ENCODE peak calls at places on chromosomes 13 and 19, in eight cellular contexts. One of them, this sample, is unnamed.

GRCh38 chr13:25232937-25233515 is 54.3 kb downstream of the MTMR6 start:
- DNase-seq in HepG2: peak
- DNase-seq in HCT116: peak
- DNase-seq in GM23338: peak
- DNase-seq in H1: no peak
- DNase-seq in endothelial cell of umbilical vein: peak
- DNase-seq in K562: peak
- DNase-seq in GM12878: no peak
- DNase-seq in this sample: no peak

GRCh38 chr19:12956446-12957388 is at the start of gene GADD45GIP1:
- DNase-seq in HepG2: peak
- DNase-seq in HCT116: peak
- DNase-seq in GM23338: peak
- DNase-seq in H1: peak
- DNase-seq in endothelial cell of umbilical vein: peak
- DNase-seq in K562: peak
- DNase-seq in GM12878: peak
- DNase-seq in this sample: no peak

GRCh38 chr19:430701-431100 is 21.8 kb upstream of the C2CD4C start:
- DNase-seq in HepG2: no peak
- DNase-seq in HCT116: no peak
- DNase-seq in GM23338: no peak
- DNase-seq in H1: no peak
- DNase-seq in endothelial cell of umbilical vein: no peak
- DNase-seq in K562: no peak
- DNase-seq in GM12878: no peak
- DNase-seq in this sample: no peak

GRCh38 chr13:26132756-26133155 is 80.9 kb upstream of the SHISA2 start:
- DNase-seq in HepG2: no peak
- DNase-seq in HCT116: no peak
- DNase-seq in GM23338: peak
- DNase-seq in H1: no peak
- DNase-seq in endothelial cell of umbilical vein: peak
- DNase-seq in K562: no peak
- DNase-seq in GM12878: no peak
- DNase-seq in this sample: peak

GRCh38 chr19:56661248-56661647 is 10.3 kb downstream of the ZNF835 start:
- DNase-seq in HepG2: no peak
- DNase-seq in HCT116: no peak
- DNase-seq in GM23338: no peak
- DNase-seq in H1: no peak
- DNase-seq in endothelial cell of umbilical vein: no peak
- DNase-seq in K562: no peak
- DNase-seq in GM12878: no peak
- DNase-seq in this sample: no peak

GRCh38 chr13:73940098-73940497 is 194.1 kb downstream of the KLF12 start:
- DNase-seq in HepG2: no peak
- DNase-seq in HCT116: no peak
- DNase-seq in GM23338: no peak
- DNase-seq in H1: no peak
- DNase-seq in endothelial cell of umbilical vein: no peak
- DNase-seq in K562: no peak
- DNase-seq in GM12878: no peak
- DNase-seq in this sample: no peak

GRCh38 chr13:25802579-25802978 is 249.2 kb downstream of the SHISA2 start:
- DNase-seq in HepG2: no peak
- DNase-seq in HCT116: no peak
- DNase-seq in GM23338: no peak
- DNase-seq in H1: no peak
- DNase-seq in endothelial cell of umbilical vein: no peak
- DNase-seq in K562: no peak
- DNase-seq in GM12878: no peak
- DNase-seq in this sample: no peak

GRCh38 chr13:33519561-33520479 is 234.3 kb upstream of the STARD13 start:
- DNase-seq in HepG2: no peak
- DNase-seq in HCT116: no peak
- DNase-seq in GM23338: no peak
- DNase-seq in H1: no peak
- DNase-seq in endothelial cell of umbilical vein: no peak
- DNase-seq in K562: no peak
- DNase-seq in GM12878: no peak
- DNase-seq in this sample: no peak

GRCh38 chr19:5905072-5905778 is 553 bp downstream of the VMAC start:
- DNase-seq in HepG2: no peak
- DNase-seq in HCT116: no peak
- DNase-seq in GM23338: no peak
- DNase-seq in H1: no peak
- DNase-seq in endothelial cell of umbilical vein: no peak
- DNase-seq in K562: no peak
- DNase-seq in GM12878: no peak
- DNase-seq in this sample: no peak

GRCh38 chr13:111397202-111397880 is 76.9 kb downstream of the TEX29 start:
- DNase-seq in HepG2: no peak
- DNase-seq in HCT116: no peak
- DNase-seq in GM23338: no peak
- DNase-seq in H1: no peak
- DNase-seq in endothelial cell of umbilical vein: no peak
- DNase-seq in K562: no peak
- DNase-seq in GM12878: no peak
- DNase-seq in this sample: no peak

GRCh38 chr13:105346141-105346766 is 1189.2 kb downstream of the EFNB2 start:
- DNase-seq in HepG2: peak
- DNase-seq in HCT116: peak
- DNase-seq in GM23338: no peak
- DNase-seq in H1: no peak
- DNase-seq in endothelial cell of umbilical vein: peak
- DNase-seq in K562: no peak
- DNase-seq in GM12878: no peak
- DNase-seq in this sample: no peak

GRCh38 chr19:31071157-31071855 is 277.9 kb downstream of the TSHZ3 start:
- DNase-seq in HepG2: no peak
- DNase-seq in HCT116: no peak
- DNase-seq in GM23338: peak
- DNase-seq in H1: no peak
- DNase-seq in endothelial cell of umbilical vein: no peak
- DNase-seq in K562: no peak
- DNase-seq in GM12878: no peak
- DNase-seq in this sample: peak

GRCh38 chr19:46785054-46785979 is 3.1 kb downstream of the SLC1A5 start:
- DNase-seq in HepG2: no peak
- DNase-seq in HCT116: no peak
- DNase-seq in GM23338: no peak
- DNase-seq in H1: no peak
- DNase-seq in endothelial cell of umbilical vein: no peak
- DNase-seq in K562: no peak
- DNase-seq in GM12878: no peak
- DNase-seq in this sample: no peak

GRCh38 chr19:46787331-46788100 is 878 bp downstream of the SLC1A5 start:
- DNase-seq in HepG2: peak
- DNase-seq in HCT116: no peak
- DNase-seq in GM23338: peak
- DNase-seq in H1: peak
- DNase-seq in endothelial cell of umbilical vein: peak
- DNase-seq in K562: peak
- DNase-seq in GM12878: no peak
- DNase-seq in this sample: no peak

GRCh38 chr19:46785980-46786235 is 2.5 kb downstream of the SLC1A5 start:
- DNase-seq in HepG2: no peak
- DNase-seq in HCT116: no peak
- DNase-seq in GM23338: no peak
- DNase-seq in H1: no peak
- DNase-seq in endothelial cell of umbilical vein: no peak
- DNase-seq in K562: no peak
- DNase-seq in GM12878: no peak
- DNase-seq in this sample: no peak

GRCh38 chr19:46787040-46787330 is 1.4 kb downstream of the SLC1A5 start:
- DNase-seq in HepG2: no peak
- DNase-seq in HCT116: no peak
- DNase-seq in GM23338: no peak
- DNase-seq in H1: no peak
- DNase-seq in endothelial cell of umbilical vein: no peak
- DNase-seq in K562: no peak
- DNase-seq in GM12878: no peak
- DNase-seq in this sample: no peak

DNA sequence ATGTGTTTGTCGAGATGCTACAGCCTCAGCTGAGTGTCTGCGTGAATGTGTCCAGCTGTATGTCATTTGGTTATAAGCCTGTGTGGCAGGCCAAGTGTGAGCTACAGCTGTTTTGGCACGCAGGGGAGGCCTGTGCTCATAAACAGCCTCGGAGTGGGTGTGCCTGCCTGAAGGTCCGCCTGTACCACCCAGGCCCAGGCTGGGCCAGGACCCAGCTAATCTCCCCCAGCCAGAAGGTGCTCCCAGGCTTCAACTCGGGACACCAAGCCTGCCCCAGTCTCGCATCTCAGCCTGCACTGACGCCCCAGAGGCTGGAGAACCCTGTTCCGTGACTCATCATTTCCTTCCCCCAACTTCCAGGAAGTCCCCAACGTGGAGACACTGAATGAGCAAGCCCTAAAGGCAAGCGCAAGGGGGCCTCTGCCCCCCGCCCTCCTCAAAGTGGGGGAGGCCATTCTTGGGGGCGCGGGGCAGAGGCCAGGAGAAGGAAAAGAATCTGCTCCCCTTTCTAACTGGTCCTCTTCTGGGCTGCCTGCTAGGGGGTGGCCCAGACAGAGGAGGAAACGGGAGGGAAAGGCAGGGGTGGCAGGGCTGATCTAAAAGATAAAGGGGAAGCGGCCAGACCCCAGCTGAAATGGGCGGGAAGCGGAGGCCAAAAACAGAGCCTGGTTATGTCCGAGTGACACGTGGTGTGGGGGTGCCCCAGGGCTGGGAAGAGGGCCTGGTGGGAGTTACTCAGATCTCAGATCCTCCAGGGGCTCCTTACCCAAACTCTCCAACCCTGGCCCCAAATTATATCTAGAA is 2.0 kb downstream of the SLC1A5 start:
- DNase-seq in HepG2: peak
- DNase-seq in HCT116: no peak
- DNase-seq in GM23338: peak
- DNase-seq in H1: peak
- DNase-seq in endothelial cell of umbilical vein: peak
- DNase-seq in K562: peak
- DNase-seq in GM12878: no peak
- DNase-seq in this sample: no peak
- TF ChIP-seq POLR2AphosphoS5 in HepG2: no peak
- TF ChIP-seq POLR2AphosphoS5 in HCT116: peak
- TF ChIP-seq POLR2AphosphoS5 in GM23338: no peak
- TF ChIP-seq POLR2AphosphoS5 in H1: peak
- TF ChIP-seq POLR2AphosphoS5 in endothelial cell of umbilical vein: peak
- TF ChIP-seq POLR2AphosphoS5 in K562: peak
- TF ChIP-seq POLR2AphosphoS5 in GM12878: peak
- TF ChIP-seq POLR2AphosphoS5 in this sample: peak

GRCh38 chr13:44220948-44221347 is 152.7 kb upstream of the SERP2 start:
- DNase-seq in HepG2: no peak
- DNase-seq in HCT116: no peak
- DNase-seq in GM23338: no peak
- DNase-seq in H1: no peak
- DNase-seq in endothelial cell of umbilical vein: no peak
- DNase-seq in K562: no peak
- DNase-seq in GM12878: no peak
- DNase-seq in this sample: no peak
- TF ChIP-seq EZH2 in HepG2: no peak
- TF ChIP-seq EZH2 in HCT116: no peak
- TF ChIP-seq EZH2 in GM23338: no peak
- TF ChIP-seq EZH2 in H1: no peak
- TF ChIP-seq EZH2 in endothelial cell of umbilical vein: no peak
- TF ChIP-seq EZH2 in K562: no peak
- TF ChIP-seq EZH2 in GM12878: no peak
- TF ChIP-seq EZH2 in this sample: no peak

GRCh38 chr13:114104626-114105350 is 27.6 kb downstream of the RASA3 start:
- DNase-seq in HepG2: no peak
- DNase-seq in HCT116: no peak
- DNase-seq in GM23338: no peak
- DNase-seq in H1: no peak
- DNase-seq in endothelial cell of umbilical vein: no peak
- DNase-seq in K562: no peak
- DNase-seq in GM12878: no peak
- DNase-seq in this sample: no peak
- TF ChIP-seq POLR2AphosphoS5 in HepG2: no peak
- TF ChIP-seq POLR2AphosphoS5 in HCT116: no peak
- TF ChIP-seq POLR2AphosphoS5 in GM23338: no peak
- TF ChIP-seq POLR2AphosphoS5 in H1: no peak
- TF ChIP-seq POLR2AphosphoS5 in endothelial cell of umbilical vein: no peak
- TF ChIP-seq POLR2AphosphoS5 in K562: no peak
- TF ChIP-seq POLR2AphosphoS5 in GM12878: no peak
- TF ChIP-seq POLR2AphosphoS5 in this sample: no peak

GRCh38 chr13:78608705-78609463 is 5.5 kb upstream of the POU4F1 start:
- DNase-seq in HepG2: no peak
- DNase-seq in HCT116: no peak
- DNase-seq in GM23338: peak
- DNase-seq in H1: no peak
- DNase-seq in endothelial cell of umbilical vein: peak
- DNase-seq in K562: no peak
- DNase-seq in GM12878: no peak
- DNase-seq in this sample: no peak

GRCh38 chr13:78610381-78610883 is 7.1 kb upstream of the POU4F1 start:
- DNase-seq in HepG2: no peak
- DNase-seq in HCT116: no peak
- DNase-seq in GM23338: no peak
- DNase-seq in H1: no peak
- DNase-seq in endothelial cell of umbilical vein: no peak
- DNase-seq in K562: no peak
- DNase-seq in GM12878: no peak
- DNase-seq in this sample: peak

GRCh38 chr13:78611040-78611439 is 7.7 kb upstream of the POU4F1 start:
- DNase-seq in HepG2: no peak
- DNase-seq in HCT116: no peak
- DNase-seq in GM23338: no peak
- DNase-seq in H1: no peak
- DNase-seq in endothelial cell of umbilical vein: no peak
- DNase-seq in K562: no peak
- DNase-seq in GM12878: no peak
- DNase-seq in this sample: no peak

GRCh38 chr13:78608254-78608704 is 4.9 kb upstream of the POU4F1 start:
- DNase-seq in HepG2: no peak
- DNase-seq in HCT116: no peak
- DNase-seq in GM23338: no peak
- DNase-seq in H1: no peak
- DNase-seq in endothelial cell of umbilical vein: no peak
- DNase-seq in K562: no peak
- DNase-seq in GM12878: no peak
- DNase-seq in this sample: no peak

DNA sequence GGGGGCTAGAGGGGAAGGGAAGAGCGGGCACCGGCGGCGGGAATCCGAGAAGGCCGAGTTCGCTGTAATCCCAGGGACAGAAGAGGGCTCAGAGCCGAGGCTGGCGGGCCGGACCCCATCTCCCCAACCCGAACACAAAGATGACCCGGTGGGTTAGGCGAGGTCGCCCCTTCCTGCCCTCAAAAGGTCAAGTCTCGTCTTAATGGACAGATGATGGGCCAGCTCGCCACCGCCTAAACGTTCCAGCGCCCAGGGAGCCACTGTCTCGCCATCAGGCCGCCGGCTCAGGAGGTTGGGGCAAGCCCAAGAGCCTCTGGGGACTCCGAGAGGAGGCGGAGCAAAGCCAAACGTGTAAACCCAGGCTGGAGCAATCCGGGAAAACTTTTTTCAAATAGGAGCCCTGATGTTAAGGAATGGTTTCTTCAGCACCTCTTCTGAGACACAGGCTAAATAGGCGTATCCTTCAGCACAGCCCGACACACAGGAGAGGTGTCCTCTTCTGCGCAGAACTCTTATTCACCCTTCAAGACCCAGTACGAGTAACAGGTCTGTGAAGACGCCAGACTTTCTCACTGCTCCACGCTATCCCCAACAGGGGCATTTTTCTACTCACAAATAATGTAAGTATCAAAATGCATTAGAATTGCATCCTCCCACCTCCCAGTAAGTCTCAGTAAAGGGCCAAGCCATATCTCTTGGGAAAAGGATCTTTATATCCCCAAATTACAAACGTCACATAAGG is 6.3 kb upstream of the POU4F1 start:
- DNase-seq in HepG2: no peak
- DNase-seq in HCT116: no peak
- DNase-seq in GM23338: peak
- DNase-seq in H1: peak
- DNase-seq in endothelial cell of umbilical vein: peak
- DNase-seq in K562: no peak
- DNase-seq in GM12878: no peak
- DNase-seq in this sample: no peak
- TF ChIP-seq EZH2 in HepG2: no peak
- TF ChIP-seq EZH2 in HCT116: no peak
- TF ChIP-seq EZH2 in GM23338: peak
- TF ChIP-seq EZH2 in H1: peak
- TF ChIP-seq EZH2 in endothelial cell of umbilical vein: peak
- TF ChIP-seq EZH2 in K562: no peak
- TF ChIP-seq EZH2 in GM12878: no peak
- TF ChIP-seq EZH2 in this sample: no peak

This sample was measured in SK-N-MC.